ENCODE peak calls at places on chromosome 22, in ten cellular contexts. One of them, this sample, is unnamed.
A peak's percentile ranks its signal among the peaks of the same experiment; 100 is the strongest.

GRCh38 chr22:37427128-37427710 is at the start of gene ELFN2:
- DNase-seq in mesothelial cell of epicardium: peak; percentile 73
- DNase-seq in bronchial epithelial cell: no peak
- DNase-seq in coronary artery: no peak
- DNase-seq in nephron progenitor cell: peak; percentile 59
- DNase-seq in IMR-90: peak; percentile 10
- DNase-seq in Caco-2: peak; percentile 35
- DNase-seq in MM.1S: no peak
- DNase-seq in cardiac muscle cell: peak; percentile 54
- DNase-seq in hepatocyte: peak; percentile 51
- DNase-seq in this sample: no peak

GRCh38 chr22:29456211-29456671 is 17.9 kb downstream of the RFPL1 start:
- DNase-seq in nephron progenitor cell: peak; percentile 56
- DNase-seq in MM.1S: no peak
- DNase-seq in IMR-90: peak; percentile 39
- DNase-seq in Caco-2: no peak
- DNase-seq in hepatocyte: no peak
- DNase-seq in coronary artery: no peak
- DNase-seq in mesothelial cell of epicardium: peak; percentile 44
- DNase-seq in bronchial epithelial cell: no peak
- DNase-seq in cardiac muscle cell: no peak
- DNase-seq in this sample: no peak

GRCh38 chr22:48516571-48516970 is 1311.1 kb downstream of the BRD1 start:
- DNase-seq in MM.1S: no peak
- DNase-seq in Caco-2: no peak
- DNase-seq in IMR-90: no peak
- DNase-seq in hepatocyte: no peak
- DNase-seq in coronary artery: no peak
- DNase-seq in mesothelial cell of epicardium: no peak
- DNase-seq in nephron progenitor cell: no peak
- DNase-seq in bronchial epithelial cell: no peak
- DNase-seq in cardiac muscle cell: no peak
- DNase-seq in this sample: no peak

GRCh38 chr22:29028468-29028867 is 33.2 kb downstream of the C22orf31 start:
- DNase-seq in bronchial epithelial cell: no peak
- DNase-seq in IMR-90: no peak
- DNase-seq in mesothelial cell of epicardium: no peak
- DNase-seq in coronary artery: no peak
- DNase-seq in nephron progenitor cell: no peak
- DNase-seq in MM.1S: no peak
- DNase-seq in Caco-2: no peak
- DNase-seq in cardiac muscle cell: no peak
- DNase-seq in hepatocyte: no peak
- DNase-seq in this sample: no peak

GRCh38 chr22:32613773-32614172 is 139.2 kb downstream of the FBXO7 start:
- DNase-seq in Caco-2: no peak
- DNase-seq in coronary artery: no peak
- DNase-seq in bronchial epithelial cell: no peak
- DNase-seq in MM.1S: no peak
- DNase-seq in hepatocyte: no peak
- DNase-seq in mesothelial cell of epicardium: no peak
- DNase-seq in nephron progenitor cell: no peak
- DNase-seq in cardiac muscle cell: no peak
- DNase-seq in IMR-90: no peak
- DNase-seq in this sample: no peak

GRCh38 chr22:17753401-17753989 is 20.8 kb downstream of the BID start:
- DNase-seq in Caco-2: no peak
- DNase-seq in cardiac muscle cell: no peak
- DNase-seq in mesothelial cell of epicardium: no peak
- DNase-seq in hepatocyte: no peak
- DNase-seq in nephron progenitor cell: no peak
- DNase-seq in bronchial epithelial cell: no peak
- DNase-seq in coronary artery: no peak
- DNase-seq in IMR-90: peak; percentile 55
- DNase-seq in MM.1S: no peak
- DNase-seq in this sample: no peak

GRCh38 chr22:38730411-38730871 is 24.7 kb downstream of the GTPBP1 start:
- DNase-seq in MM.1S: peak; percentile 3
- DNase-seq in hepatocyte: no peak
- DNase-seq in mesothelial cell of epicardium: no peak
- DNase-seq in IMR-90: no peak
- DNase-seq in bronchial epithelial cell: no peak
- DNase-seq in cardiac muscle cell: no peak
- DNase-seq in Caco-2: no peak
- DNase-seq in coronary artery: no peak
- DNase-seq in nephron progenitor cell: no peak
- DNase-seq in this sample: no peak

GRCh38 chr22:28594784-28595324 is 84.8 kb downstream of the TTC28 start:
- DNase-seq in coronary artery: no peak
- DNase-seq in bronchial epithelial cell: peak; percentile 63
- DNase-seq in mesothelial cell of epicardium: no peak
- DNase-seq in IMR-90: peak; percentile 77
- DNase-seq in hepatocyte: peak; percentile 75
- DNase-seq in nephron progenitor cell: no peak
- DNase-seq in cardiac muscle cell: peak; percentile 80
- DNase-seq in MM.1S: peak; percentile 66
- DNase-seq in Caco-2: peak; percentile 44
- DNase-seq in this sample: no peak

GRCh38 chr22:30236875-30237274 is 9.7 kb downstream of the LIF start:
- DNase-seq in mesothelial cell of epicardium: no peak
- DNase-seq in coronary artery: no peak
- DNase-seq in bronchial epithelial cell: no peak
- DNase-seq in IMR-90: no peak
- DNase-seq in nephron progenitor cell: no peak
- DNase-seq in Caco-2: no peak
- DNase-seq in hepatocyte: no peak
- DNase-seq in MM.1S: no peak
- DNase-seq in cardiac muscle cell: no peak
- DNase-seq in this sample: no peak

GRCh38 chr22:28894320-28894719 is 10.9 kb downstream of the ZNRF3 start:
- DNase-seq in mesothelial cell of epicardium: no peak
- DNase-seq in coronary artery: no peak
- DNase-seq in nephron progenitor cell: no peak
- DNase-seq in hepatocyte: no peak
- DNase-seq in IMR-90: no peak
- DNase-seq in bronchial epithelial cell: peak; percentile 89
- DNase-seq in cardiac muscle cell: no peak
- DNase-seq in Caco-2: no peak
- DNase-seq in MM.1S: no peak
- DNase-seq in this sample: no peak

GRCh38 chr22:30423959-30424380 is 1.6 kb upstream of the MTFP1 start:
- DNase-seq in Caco-2: peak; percentile 98
- DNase-seq in MM.1S: peak; percentile 100
- DNase-seq in IMR-90: peak; percentile 100
- DNase-seq in cardiac muscle cell: peak; percentile 100
- DNase-seq in nephron progenitor cell: peak; percentile 98
- DNase-seq in hepatocyte: peak; percentile 100
- DNase-seq in bronchial epithelial cell: peak; percentile 97
- DNase-seq in mesothelial cell of epicardium: peak; percentile 96
- DNase-seq in coronary artery: peak; percentile 100
- DNase-seq in this sample: peak; percentile 93

GRCh38 chr22:37842015-37842793 is 1.9 kb downstream of the ANKRD54 start:
- DNase-seq in coronary artery: no peak
- DNase-seq in hepatocyte: peak; percentile 67
- DNase-seq in mesothelial cell of epicardium: no peak
- DNase-seq in bronchial epithelial cell: no peak
- DNase-seq in cardiac muscle cell: no peak
- DNase-seq in IMR-90: no peak
- DNase-seq in nephron progenitor cell: no peak
- DNase-seq in Caco-2: no peak
- DNase-seq in MM.1S: no peak
- DNase-seq in this sample: no peak

GRCh38 chr22:29268511-29269229 is 602 bp downstream of the EWSR1 start:
- DNase-seq in MM.1S: peak; percentile 54
- DNase-seq in IMR-90: peak; percentile 67
- DNase-seq in bronchial epithelial cell: peak; percentile 20
- DNase-seq in nephron progenitor cell: peak; percentile 62
- DNase-seq in Caco-2: peak; percentile 73
- DNase-seq in mesothelial cell of epicardium: no peak
- DNase-seq in coronary artery: no peak
- DNase-seq in cardiac muscle cell: peak; percentile 86
- DNase-seq in hepatocyte: peak; percentile 78
- DNase-seq in this sample: peak; percentile 53

GRCh38 chr22:19001204-19001603 is 65.1 kb upstream of the PRODH start:
- DNase-seq in hepatocyte: no peak
- DNase-seq in MM.1S: no peak
- DNase-seq in mesothelial cell of epicardium: no peak
- DNase-seq in coronary artery: no peak
- DNase-seq in IMR-90: no peak
- DNase-seq in Caco-2: no peak
- DNase-seq in nephron progenitor cell: no peak
- DNase-seq in bronchial epithelial cell: no peak
- DNase-seq in cardiac muscle cell: no peak
- DNase-seq in this sample: no peak

GRCh38 chr22:18999416-18999815 is 63.3 kb upstream of the PRODH start:
- DNase-seq in cardiac muscle cell: no peak
- DNase-seq in nephron progenitor cell: no peak
- DNase-seq in Caco-2: no peak
- DNase-seq in IMR-90: no peak
- DNase-seq in bronchial epithelial cell: no peak
- DNase-seq in mesothelial cell of epicardium: no peak
- DNase-seq in coronary artery: no peak
- DNase-seq in hepatocyte: no peak
- DNase-seq in MM.1S: no peak
- DNase-seq in this sample: no peak

GRCh38 chr22:18997306-18997924 is 61.3 kb upstream of the PRODH start:
- DNase-seq in bronchial epithelial cell: no peak
- DNase-seq in hepatocyte: no peak
- DNase-seq in Caco-2: no peak
- DNase-seq in MM.1S: no peak
- DNase-seq in cardiac muscle cell: no peak
- DNase-seq in coronary artery: no peak
- DNase-seq in nephron progenitor cell: no peak
- DNase-seq in mesothelial cell of epicardium: no peak
- DNase-seq in IMR-90: no peak
- DNase-seq in this sample: no peak

GRCh38 chr22:18997925-18998315 is 61.8 kb upstream of the PRODH start:
- DNase-seq in hepatocyte: no peak
- DNase-seq in Caco-2: no peak
- DNase-seq in MM.1S: no peak
- DNase-seq in coronary artery: no peak
- DNase-seq in cardiac muscle cell: no peak
- DNase-seq in IMR-90: no peak
- DNase-seq in mesothelial cell of epicardium: no peak
- DNase-seq in nephron progenitor cell: no peak
- DNase-seq in bronchial epithelial cell: no peak
- DNase-seq in this sample: no peak

DNA sequence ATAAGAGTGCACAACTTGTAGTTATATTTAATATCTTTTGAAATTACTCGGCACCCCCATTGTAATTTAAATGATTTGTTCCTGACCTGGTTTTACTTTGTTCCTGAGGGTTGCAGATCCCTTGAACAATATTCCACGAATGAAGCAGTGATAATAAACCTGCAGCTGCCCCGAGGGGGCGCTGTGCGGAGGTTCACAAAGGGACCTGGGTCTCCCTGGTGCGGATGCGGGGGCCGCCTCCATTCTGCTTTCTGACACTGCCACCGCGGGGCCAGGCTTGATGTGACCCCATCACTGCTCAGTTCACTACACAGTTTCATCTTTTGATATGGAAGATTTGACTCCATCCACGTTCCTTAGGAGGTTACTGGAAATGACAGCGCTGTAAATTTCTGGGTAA is 62.9 kb upstream of the PRODH start:
- DNase-seq in Caco-2: no peak
- DNase-seq in IMR-90: no peak
- DNase-seq in nephron progenitor cell: peak; percentile 52
- DNase-seq in bronchial epithelial cell: no peak
- DNase-seq in coronary artery: no peak
- DNase-seq in mesothelial cell of epicardium: no peak
- DNase-seq in hepatocyte: no peak
- DNase-seq in cardiac muscle cell: no peak
- DNase-seq in MM.1S: no peak
- DNase-seq in this sample: no peak
- TF ChIP-seq CTCF in Caco-2: peak; percentile 20
- TF ChIP-seq CTCF in IMR-90: peak; percentile 5
- TF ChIP-seq CTCF in nephron progenitor cell: peak; percentile 41
- TF ChIP-seq CTCF in bronchial epithelial cell: peak; percentile 22
- TF ChIP-seq CTCF in coronary artery: no peak
- TF ChIP-seq CTCF in mesothelial cell of epicardium: peak; percentile 45
- TF ChIP-seq CTCF in hepatocyte: no peak
- TF ChIP-seq CTCF in cardiac muscle cell: peak; percentile 33
- TF ChIP-seq CTCF in MM.1S: no peak
- TF ChIP-seq CTCF in this sample: no peak

GRCh38 chr22:24485608-24486007 is 9.5 kb upstream of the UPB1 start:
- DNase-seq in cardiac muscle cell: no peak
- DNase-seq in IMR-90: no peak
- DNase-seq in hepatocyte: no peak
- DNase-seq in bronchial epithelial cell: no peak
- DNase-seq in coronary artery: no peak
- DNase-seq in mesothelial cell of epicardium: no peak
- DNase-seq in nephron progenitor cell: no peak
- DNase-seq in MM.1S: peak; percentile 20
- DNase-seq in Caco-2: no peak
- DNase-seq in this sample: no peak
- TF ChIP-seq CTCF in cardiac muscle cell: no peak
- TF ChIP-seq CTCF in IMR-90: no peak
- TF ChIP-seq CTCF in hepatocyte: peak; percentile 27
- TF ChIP-seq CTCF in bronchial epithelial cell: no peak
- TF ChIP-seq CTCF in coronary artery: no peak
- TF ChIP-seq CTCF in mesothelial cell of epicardium: no peak
- TF ChIP-seq CTCF in nephron progenitor cell: no peak
- TF ChIP-seq CTCF in MM.1S: peak; percentile 37
- TF ChIP-seq CTCF in Caco-2: no peak
- TF ChIP-seq CTCF in this sample: no peak

DNA sequence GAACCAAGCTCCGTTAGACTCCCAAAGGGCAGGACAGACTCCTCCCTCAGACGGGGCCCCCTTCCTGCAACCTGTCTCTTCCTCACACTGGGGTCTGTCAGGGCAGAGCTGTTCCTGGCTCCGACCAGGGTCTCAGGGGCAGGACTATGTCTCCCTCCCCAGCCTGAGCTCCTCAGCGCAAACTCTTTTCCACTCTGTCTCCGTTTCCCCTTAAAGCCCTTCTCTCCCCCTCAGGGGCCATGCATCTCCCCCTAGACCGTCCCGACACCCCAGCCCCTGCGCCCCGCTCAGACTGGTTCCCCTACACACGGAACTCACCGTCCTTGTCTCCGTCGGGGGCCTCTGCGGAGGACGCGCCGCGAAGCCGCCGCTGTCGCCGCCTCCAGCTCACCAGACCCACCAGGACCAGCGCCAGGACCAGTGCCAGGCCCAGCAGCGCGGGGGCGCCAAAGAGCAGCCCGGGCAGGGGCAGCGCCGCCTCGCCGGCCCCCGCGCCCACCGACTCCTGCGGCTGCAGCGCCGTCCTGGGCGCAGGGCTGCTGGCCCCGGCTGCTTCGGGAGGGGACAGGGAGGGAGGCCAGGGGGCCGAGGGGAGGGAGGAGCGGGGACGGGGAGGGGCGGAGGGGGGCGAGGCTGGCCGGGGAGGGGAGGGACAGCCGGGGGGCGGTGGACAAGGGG is 684 bp downstream of the TNFRSF13C start:
- DNase-seq in coronary artery: no peak
- DNase-seq in nephron progenitor cell: peak; percentile 79
- DNase-seq in cardiac muscle cell: peak; percentile 48
- DNase-seq in mesothelial cell of epicardium: peak; percentile 76
- DNase-seq in IMR-90: peak; percentile 34
- DNase-seq in bronchial epithelial cell: no peak
- DNase-seq in MM.1S: peak; percentile 54
- DNase-seq in hepatocyte: peak; percentile 82
- DNase-seq in Caco-2: peak; percentile 92
- DNase-seq in this sample: peak; percentile 76
- TF ChIP-seq CTCF in coronary artery: peak; percentile 26
- TF ChIP-seq CTCF in nephron progenitor cell: peak; percentile 54
- TF ChIP-seq CTCF in cardiac muscle cell: peak; percentile 57
- TF ChIP-seq CTCF in mesothelial cell of epicardium: peak; percentile 63
- TF ChIP-seq CTCF in IMR-90: peak; percentile 74
- TF ChIP-seq CTCF in bronchial epithelial cell: peak; percentile 84
- TF ChIP-seq CTCF in MM.1S: peak; percentile 66
- TF ChIP-seq CTCF in hepatocyte: peak; percentile 63
- TF ChIP-seq CTCF in Caco-2: peak; percentile 75
- TF ChIP-seq CTCF in this sample: peak; percentile 78

GRCh38 chr22:41367039-41367679 is 14.6 kb upstream of the TEF start:
- DNase-seq in Caco-2: no peak
- DNase-seq in nephron progenitor cell: peak; percentile 42
- DNase-seq in cardiac muscle cell: peak; percentile 99
- DNase-seq in bronchial epithelial cell: peak; percentile 89
- DNase-seq in mesothelial cell of epicardium: peak; percentile 95
- DNase-seq in coronary artery: peak; percentile 97
- DNase-seq in IMR-90: peak; percentile 96
- DNase-seq in hepatocyte: peak; percentile 93
- DNase-seq in MM.1S: no peak
- DNase-seq in this sample: no peak
- TF ChIP-seq CTCF in Caco-2: no peak
- TF ChIP-seq CTCF in nephron progenitor cell: no peak
- TF ChIP-seq CTCF in cardiac muscle cell: peak; percentile 60
- TF ChIP-seq CTCF in bronchial epithelial cell: peak; percentile 26
- TF ChIP-seq CTCF in mesothelial cell of epicardium: no peak
- TF ChIP-seq CTCF in coronary artery: no peak
- TF ChIP-seq CTCF in IMR-90: peak; percentile 47
- TF ChIP-seq CTCF in hepatocyte: peak; percentile 44
- TF ChIP-seq CTCF in MM.1S: no peak
- TF ChIP-seq CTCF in this sample: no peak